ENCODE peak calls at places on chromosomes 12 and 14, in ten cellular contexts. Z is EL, B is hypothalamus, S is NCI-H446, F is frontal cortex, Q is astrocyte of the cerebellum, E is RWPE2, O is HEK293T, R is HCT116, V is NCI-H187. H is an unnamed sample.
A peak's percentile ranks its signal among the peaks of the same experiment; 100 is the strongest.

GRCh38 chr12:77102123-77102522 is 36.8 kb upstream of the E2F7 start:
- DNase-seq in Z (no peak), B (no peak), S (no peak), F (no peak), Q (no peak), E (no peak), O (no peak), R (no peak), V (no peak), H (no peak)

GRCh38 chr12:111578276-111578970 is 20.7 kb downstream of the ATXN2 start:
- DNase-seq in Z (peak; percentile 86), B (no peak), S (no peak), F (no peak), Q (no peak), E (no peak), O (no peak), R (no peak), V (no peak), H (peak; percentile 14)

GRCh38 chr14:55077155-55077554 is 25.7 kb downstream of the MAPK1IP1L start:
- DNase-seq in Z (no peak), B (no peak), S (no peak), F (no peak), Q (no peak), E (peak; percentile 76), O (no peak), R (peak; percentile 58), V (no peak), H (no peak)

GRCh38 chr14:92561906-92562489 is 48.4 kb downstream of the RIN3 start:
- DNase-seq in Z (no peak), B (no peak), S (no peak), F (no peak), Q (no peak), E (no peak), O (no peak), R (no peak), V (no peak), H (no peak)

GRCh38 chr12:126337556-126337955 is 1272.3 kb downstream of the AACS start:
- DNase-seq in Z (no peak), B (no peak), S (no peak), F (no peak), Q (peak; percentile 93), E (no peak), O (no peak), R (no peak), V (no peak), H (no peak)

GRCh38 chr14:95482967-95483842 is 33.2 kb downstream of the SYNE3 start:
- DNase-seq in Z (peak; percentile 94), B (no peak), S (no peak), F (no peak), Q (peak; percentile 86), E (peak; percentile 89), O (no peak), R (peak; percentile 46), V (no peak), H (no peak)

GRCh38 chr14:55398679-55399078 is 13.0 kb downstream of the ATG14 start:
- DNase-seq in Z (peak; percentile 96), B (no peak), S (no peak), F (no peak), Q (peak; percentile 94), E (peak; percentile 70), O (no peak), R (peak; percentile 73), V (no peak), H (no peak)

GRCh38 chr12:100661300-100661951 is 87.9 kb downstream of the GAS2L3 start:
- DNase-seq in Z (peak; percentile 65), B (no peak), S (no peak), F (no peak), Q (no peak), E (no peak), O (no peak), R (no peak), V (no peak), H (peak; percentile 39)

GRCh38 chr14:21455592-21455911 is 371 bp downstream of the CHD8 start:
- DNase-seq in Z (no peak), B (no peak), S (no peak), F (no peak), Q (no peak), E (peak; percentile 51), O (no peak), R (no peak), V (no peak), H (no peak)

GRCh38 chr12:87202189-87202588 is 827.0 kb downstream of the C12orf50 start:
- DNase-seq in Z (no peak), B (no peak), S (no peak), F (no peak), Q (no peak), E (no peak), O (no peak), R (no peak), V (no peak), H (no peak)

GRCh38 chr12:12133259-12133658 is 62.5 kb downstream of the BCL2L14 start:
- DNase-seq in Z (no peak), B (no peak), S (no peak), F (no peak), Q (no peak), E (no peak), O (no peak), R (no peak), V (no peak), H (no peak)

GRCh38 chr14:81474685-81475324 is 58.8 kb downstream of the SEL1L start:
- DNase-seq in Z (no peak), B (no peak), S (no peak), F (no peak), Q (no peak), E (no peak), O (no peak), R (no peak), V (no peak), H (no peak)

GRCh38 chr14:69044965-69045555 is 66.0 kb upstream of the ACTN1 start:
- DNase-seq in Z (no peak), B (no peak), S (peak; percentile 25), F (no peak), Q (peak; percentile 73), E (no peak), O (no peak), R (no peak), V (no peak), H (no peak)

GRCh38 chr12:80186727-80187217 is 87.4 kb downstream of the OTOGL start:
- DNase-seq in Z (peak; percentile 90), B (no peak), S (peak; percentile 82), F (peak; percentile 2), Q (peak; percentile 94), E (no peak), O (peak; percentile 74), R (peak; percentile 85), V (peak; percentile 12), H (peak; percentile 62)

GRCh38 chr12:77070382-77071294 is 5.3 kb upstream of the E2F7 start:
- DNase-seq in Z (no peak), B (no peak), S (no peak), F (no peak), Q (no peak), E (no peak), O (no peak), R (no peak), V (no peak), H (no peak)

GRCh38 chr12:15256760-15257159 is 35.5 kb upstream of the RERG start:
- DNase-seq in Z (no peak), B (no peak), S (no peak), F (no peak), Q (peak; percentile 6), E (no peak), O (no peak), R (no peak), V (no peak), H (no peak)

GRCh38 chr12:80485222-80485987 is 41.4 kb downstream of the PTPRQ start:
- DNase-seq in Z (no peak), B (no peak), S (no peak), F (no peak), Q (no peak), E (no peak), O (no peak), R (no peak), V (no peak), H (no peak)

GRCh38 chr14:97221572-97221971 is 424.4 kb downstream of the VRK1 start:
- DNase-seq in Z (no peak), B (no peak), S (no peak), F (no peak), Q (no peak), E (no peak), O (no peak), R (no peak), V (no peak), H (no peak)

GRCh38 chr12:52645982-52646381 is 6.0 kb downstream of the KRT2 start:
- DNase-seq in Z (no peak), B (no peak), S (no peak), F (no peak), Q (no peak), E (no peak), O (no peak), R (no peak), V (no peak), H (peak; percentile 19)

GRCh38 chr14:104979758-104980591 is 1.8 kb upstream of the AHNAK2 start:
- DNase-seq in Z (no peak), B (no peak), S (no peak), F (no peak), Q (no peak), E (peak; percentile 89), O (no peak), R (no peak), V (no peak), H (peak; percentile 32)

GRCh38 chr12:17215754-17216153 is 609.8 kb upstream of the LMO3 start:
- DNase-seq in Z (no peak), B (no peak), S (peak; percentile 86), F (no peak), Q (no peak), E (no peak), O (no peak), R (peak; percentile 0), V (no peak), H (peak; percentile 41)

GRCh38 chr14:79575032-79575431 is 636.3 kb downstream of the DIO2 start:
- DNase-seq in Z (no peak), B (no peak), S (no peak), F (no peak), Q (no peak), E (no peak), O (no peak), R (no peak), V (no peak), H (no peak)

GRCh38 chr12:26611598-26611997 is 221.4 kb downstream of the ITPR2 start:
- DNase-seq in Z (no peak), B (no peak), S (no peak), F (no peak), Q (no peak), E (no peak), O (no peak), R (no peak), V (no peak), H (no peak)

GRCh38 chr12:53067074-53067992 is 11.9 kb downstream of the SPRYD3 start:
- DNase-seq in Z (no peak), B (no peak), S (no peak), F (no peak), Q (no peak), E (peak; percentile 10), O (no peak), R (no peak), V (no peak), H (no peak)

GRCh38 chr14:76773188-76773885 is 12.1 kb downstream of the VASH1 start:
- DNase-seq in Z (peak; percentile 87), B (peak; percentile 20), S (no peak), F (no peak), Q (peak; percentile 36), E (peak; percentile 38), O (no peak), R (no peak), V (no peak), H (peak; percentile 25)

GRCh38 chr12:62466018-62466595 is 519 bp upstream of the MON2 start:
- DNase-seq in Z (peak; percentile 62), B (no peak), S (no peak), F (peak; percentile 46), Q (no peak), E (no peak), O (peak; percentile 29), R (no peak), V (no peak), H (peak; percentile 57)

GRCh38 chr14:95059126-95059525 is 98.2 kb downstream of the DICER1 start:
- DNase-seq in Z (no peak), B (no peak), S (no peak), F (no peak), Q (no peak), E (no peak), O (no peak), R (no peak), V (peak; percentile 14), H (no peak)

GRCh38 chr12:52171950-52172512 is 19.8 kb downstream of the KRT80 start:
- DNase-seq in Z (peak; percentile 38), B (no peak), S (no peak), F (no peak), Q (no peak), E (no peak), O (peak; percentile 28), R (no peak), V (peak; percentile 17), H (peak; percentile 91)